ENCODE peak calls at places on chromosomes 2 and 18, in ten cellular contexts. One of them, this sample, is unnamed.

GRCh38 chr18:8705941-8706544 is 687 bp downstream of the MTCL1 start:
- DNase-seq in CD8-positive, alpha-beta T cell: peak; percentile 54
- DNase-seq in effector memory CD4-positive, alpha-beta T cell: no peak
- DNase-seq in heart left ventricle: no peak
- DNase-seq in AG10803: no peak
- DNase-seq in stomach: no peak
- DNase-seq in transverse colon: no peak
- DNase-seq in body of pancreas: no peak
- DNase-seq in IMR-90: no peak
- DNase-seq in GM12865: no peak
- DNase-seq in this sample: no peak

GRCh38 chr2:96895709-96896651 is 26.1 kb upstream of the SEMA4C start:
- DNase-seq in body of pancreas: no peak
- DNase-seq in IMR-90: no peak
- DNase-seq in effector memory CD4-positive, alpha-beta T cell: no peak
- DNase-seq in stomach: no peak
- DNase-seq in GM12865: no peak
- DNase-seq in AG10803: no peak
- DNase-seq in transverse colon: no peak
- DNase-seq in CD8-positive, alpha-beta T cell: peak; percentile 60
- DNase-seq in heart left ventricle: no peak
- DNase-seq in this sample: no peak

GRCh38 chr2:106108351-106108750 is 85.8 kb downstream of the UXS1 start:
- DNase-seq in effector memory CD4-positive, alpha-beta T cell: no peak
- DNase-seq in transverse colon: no peak
- DNase-seq in GM12865: no peak
- DNase-seq in IMR-90: peak; percentile 49
- DNase-seq in heart left ventricle: no peak
- DNase-seq in stomach: no peak
- DNase-seq in AG10803: peak; percentile 45
- DNase-seq in body of pancreas: no peak
- DNase-seq in CD8-positive, alpha-beta T cell: no peak
- DNase-seq in this sample: no peak

GRCh38 chr2:53088062-53088461 is 679.5 kb upstream of the CHAC2 start:
- DNase-seq in CD8-positive, alpha-beta T cell: no peak
- DNase-seq in stomach: no peak
- DNase-seq in heart left ventricle: no peak
- DNase-seq in IMR-90: no peak
- DNase-seq in transverse colon: no peak
- DNase-seq in AG10803: no peak
- DNase-seq in effector memory CD4-positive, alpha-beta T cell: no peak
- DNase-seq in body of pancreas: no peak
- DNase-seq in GM12865: no peak
- DNase-seq in this sample: no peak

GRCh38 chr18:67608909-67609308 is 92.4 kb upstream of the DSEL start:
- DNase-seq in body of pancreas: no peak
- DNase-seq in stomach: no peak
- DNase-seq in CD8-positive, alpha-beta T cell: no peak
- DNase-seq in heart left ventricle: no peak
- DNase-seq in AG10803: peak; percentile 59
- DNase-seq in effector memory CD4-positive, alpha-beta T cell: no peak
- DNase-seq in GM12865: no peak
- DNase-seq in transverse colon: no peak
- DNase-seq in IMR-90: peak; percentile 75
- DNase-seq in this sample: no peak

GRCh38 chr2:194304191-194304590 is 1352.8 kb upstream of the SLC39A10 start:
- DNase-seq in body of pancreas: no peak
- DNase-seq in AG10803: no peak
- DNase-seq in heart left ventricle: no peak
- DNase-seq in effector memory CD4-positive, alpha-beta T cell: no peak
- DNase-seq in GM12865: no peak
- DNase-seq in CD8-positive, alpha-beta T cell: no peak
- DNase-seq in stomach: no peak
- DNase-seq in transverse colon: no peak
- DNase-seq in IMR-90: no peak
- DNase-seq in this sample: no peak

GRCh38 chr18:45122510-45122909 is 441.8 kb downstream of the SETBP1 start:
- DNase-seq in transverse colon: no peak
- DNase-seq in stomach: no peak
- DNase-seq in GM12865: no peak
- DNase-seq in body of pancreas: no peak
- DNase-seq in IMR-90: no peak
- DNase-seq in heart left ventricle: no peak
- DNase-seq in AG10803: peak; percentile 36
- DNase-seq in effector memory CD4-positive, alpha-beta T cell: no peak
- DNase-seq in CD8-positive, alpha-beta T cell: no peak
- DNase-seq in this sample: no peak

GRCh38 chr18:78688249-78688648 is 291.4 kb upstream of the SALL3 start:
- DNase-seq in stomach: no peak
- DNase-seq in AG10803: no peak
- DNase-seq in transverse colon: no peak
- DNase-seq in body of pancreas: no peak
- DNase-seq in effector memory CD4-positive, alpha-beta T cell: no peak
- DNase-seq in IMR-90: no peak
- DNase-seq in heart left ventricle: no peak
- DNase-seq in GM12865: no peak
- DNase-seq in CD8-positive, alpha-beta T cell: no peak
- DNase-seq in this sample: no peak

GRCh38 chr18:48410095-48410920 is 1.1 kb upstream of the ZBTB7C start:
- DNase-seq in CD8-positive, alpha-beta T cell: peak; percentile 51
- DNase-seq in IMR-90: peak; percentile 72
- DNase-seq in transverse colon: peak; percentile 91
- DNase-seq in stomach: peak; percentile 94
- DNase-seq in AG10803: peak; percentile 72
- DNase-seq in GM12865: peak; percentile 76
- DNase-seq in body of pancreas: peak; percentile 89
- DNase-seq in heart left ventricle: peak; percentile 94
- DNase-seq in effector memory CD4-positive, alpha-beta T cell: peak; percentile 7
- DNase-seq in this sample: peak; percentile 95

GRCh38 chr18:7758764-7759163 is 191.6 kb downstream of the PTPRM start:
- DNase-seq in heart left ventricle: no peak
- DNase-seq in GM12865: no peak
- DNase-seq in AG10803: no peak
- DNase-seq in effector memory CD4-positive, alpha-beta T cell: no peak
- DNase-seq in IMR-90: no peak
- DNase-seq in body of pancreas: no peak
- DNase-seq in transverse colon: no peak
- DNase-seq in CD8-positive, alpha-beta T cell: no peak
- DNase-seq in stomach: no peak
- DNase-seq in this sample: no peak

DNA sequence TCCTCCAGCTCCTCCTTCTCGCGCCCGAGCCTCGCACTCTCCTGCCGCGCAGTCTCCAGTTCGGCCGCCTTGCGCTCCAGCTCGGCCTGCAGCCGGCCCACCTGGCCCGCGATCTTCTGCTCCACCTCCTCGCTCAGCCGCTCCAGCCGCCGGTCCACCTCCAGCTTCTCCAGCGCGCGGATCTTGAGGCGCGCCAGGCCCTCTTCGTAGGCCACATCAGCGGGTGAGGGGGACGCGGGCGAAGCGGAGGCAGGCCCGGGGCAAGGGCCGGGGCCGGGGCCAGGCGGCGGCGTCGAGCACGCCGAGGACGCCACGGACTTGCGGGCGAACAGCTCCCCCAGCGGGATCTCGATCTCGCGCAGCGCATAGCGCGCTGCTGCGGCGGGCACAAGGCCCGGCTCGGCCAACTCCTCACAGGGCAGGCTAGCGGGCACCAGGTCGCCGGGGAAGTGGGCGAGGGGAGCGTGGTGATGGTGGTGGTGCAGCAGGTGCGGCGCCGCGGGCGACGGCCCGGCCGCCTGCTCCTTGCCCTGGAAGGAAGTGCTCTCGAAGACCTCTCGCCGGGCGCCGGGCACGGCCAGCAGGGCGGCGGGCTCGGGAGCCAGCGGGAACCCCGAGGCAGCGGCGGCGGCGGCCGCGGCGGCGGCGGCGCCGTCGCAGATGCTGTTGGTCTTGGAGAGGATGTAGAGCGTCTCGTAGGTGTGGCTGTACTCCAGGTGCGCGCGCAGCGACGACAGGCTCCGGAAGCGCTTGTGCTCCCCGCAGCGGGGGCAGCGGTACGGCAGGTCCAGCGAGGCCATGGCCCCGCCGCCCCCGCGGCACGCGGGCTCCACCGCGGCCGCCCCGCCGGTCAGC is 15.2 kb downstream of the FBXO41 start:
- DNase-seq in body of pancreas: peak; percentile 81
- DNase-seq in heart left ventricle: no peak
- DNase-seq in IMR-90: peak; percentile 11
- DNase-seq in CD8-positive, alpha-beta T cell: peak; percentile 88
- DNase-seq in stomach: peak; percentile 69
- DNase-seq in transverse colon: peak; percentile 81
- DNase-seq in GM12865: peak; percentile 89
- DNase-seq in effector memory CD4-positive, alpha-beta T cell: peak; percentile 67
- DNase-seq in AG10803: no peak
- DNase-seq in this sample: no peak
- H3K4me3 ChIP-seq in body of pancreas: no peak overlapping the region
- H3K4me3 ChIP-seq in heart left ventricle: peak overlapping the region; percentile 42
- H3K4me3 ChIP-seq in IMR-90: no peak overlapping the region
- H3K4me3 ChIP-seq in CD8-positive, alpha-beta T cell: peak overlapping the region; percentile 52
- H3K4me3 ChIP-seq in stomach: peak overlapping the region; percentile 31
- H3K4me3 ChIP-seq in transverse colon: peak overlapping the region; percentile 49
- H3K4me3 ChIP-seq in GM12865: peak overlapping the region; percentile 32
- H3K4me3 ChIP-seq in effector memory CD4-positive, alpha-beta T cell: peak overlapping the region; percentile 43
- H3K4me3 ChIP-seq in AG10803: no peak overlapping the region
- H3K4me3 ChIP-seq in this sample: peak overlapping the region; percentile 39

GRCh38 chr2:85757860-85758259 is 4.1 kb downstream of the ATOH8 start:
- DNase-seq in GM12865: no peak
- DNase-seq in heart left ventricle: no peak
- DNase-seq in AG10803: no peak
- DNase-seq in IMR-90: no peak
- DNase-seq in effector memory CD4-positive, alpha-beta T cell: no peak
- DNase-seq in stomach: no peak
- DNase-seq in transverse colon: no peak
- DNase-seq in CD8-positive, alpha-beta T cell: no peak
- DNase-seq in body of pancreas: no peak
- DNase-seq in this sample: no peak

GRCh38 chr2:85760371-85760770 is 6.6 kb downstream of the ATOH8 start:
- DNase-seq in body of pancreas: no peak
- DNase-seq in transverse colon: no peak
- DNase-seq in CD8-positive, alpha-beta T cell: no peak
- DNase-seq in effector memory CD4-positive, alpha-beta T cell: no peak
- DNase-seq in heart left ventricle: no peak
- DNase-seq in stomach: no peak
- DNase-seq in GM12865: no peak
- DNase-seq in AG10803: peak; percentile 78
- DNase-seq in IMR-90: peak; percentile 70
- DNase-seq in this sample: no peak

GRCh38 chr2:85756822-85757435 is 3.1 kb downstream of the ATOH8 start:
- DNase-seq in CD8-positive, alpha-beta T cell: no peak
- DNase-seq in stomach: peak; percentile 66
- DNase-seq in AG10803: no peak
- DNase-seq in transverse colon: peak; percentile 38
- DNase-seq in GM12865: no peak
- DNase-seq in effector memory CD4-positive, alpha-beta T cell: no peak
- DNase-seq in body of pancreas: peak; percentile 49
- DNase-seq in heart left ventricle: no peak
- DNase-seq in IMR-90: no peak
- DNase-seq in this sample: no peak

GRCh38 chr2:85759257-85759613 is 5.4 kb downstream of the ATOH8 start:
- DNase-seq in CD8-positive, alpha-beta T cell: no peak
- DNase-seq in transverse colon: no peak
- DNase-seq in AG10803: no peak
- DNase-seq in GM12865: no peak
- DNase-seq in effector memory CD4-positive, alpha-beta T cell: no peak
- DNase-seq in body of pancreas: no peak
- DNase-seq in stomach: no peak
- DNase-seq in IMR-90: no peak
- DNase-seq in heart left ventricle: no peak
- DNase-seq in this sample: no peak

DNA sequence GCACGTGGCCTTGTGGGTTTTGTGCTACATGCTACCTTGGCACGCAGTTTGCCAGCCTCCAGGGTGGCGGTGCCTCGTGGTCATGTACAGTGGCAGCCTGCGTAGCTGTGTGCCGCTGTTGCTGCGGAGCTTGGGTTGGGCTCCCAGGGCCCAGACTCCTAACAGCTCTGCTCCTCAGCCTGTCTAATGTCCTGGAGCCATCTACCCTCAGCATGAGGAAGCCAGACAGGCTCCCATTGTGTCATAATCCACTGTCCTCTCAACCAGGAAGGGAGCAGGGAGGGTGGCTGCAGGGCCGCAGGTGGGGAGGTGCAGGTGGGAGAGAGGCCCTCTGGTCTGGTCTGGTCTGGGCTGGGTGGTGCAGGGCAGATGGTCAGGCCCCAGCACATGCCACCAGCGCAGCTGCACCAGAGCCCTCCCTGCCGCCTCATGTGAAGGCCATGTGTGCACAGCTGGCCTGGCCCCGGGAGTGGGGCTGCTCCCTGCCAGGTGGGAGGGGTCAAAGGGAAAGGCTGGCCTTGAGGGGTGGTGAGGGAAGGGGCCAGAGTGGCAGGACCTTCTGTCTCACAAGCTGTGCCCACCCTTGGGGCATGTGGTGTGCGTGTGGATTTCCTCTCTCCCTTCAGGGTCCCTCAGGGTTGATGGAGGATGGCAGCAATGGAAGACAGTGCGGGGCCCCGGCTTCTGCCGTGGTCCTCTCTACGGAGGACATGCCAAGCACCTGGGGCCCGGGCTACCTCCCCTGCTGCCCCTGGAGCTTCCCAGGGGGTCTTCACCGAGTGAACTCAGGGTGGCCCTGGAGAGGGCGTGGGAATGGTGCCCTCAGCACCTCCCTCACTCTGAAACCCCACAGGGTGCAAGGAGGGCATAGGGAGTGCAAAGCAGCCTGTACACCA is 4.8 kb downstream of the ATOH8 start:
- DNase-seq in body of pancreas: peak; percentile 69
- DNase-seq in stomach: peak; percentile 42
- DNase-seq in heart left ventricle: no peak
- DNase-seq in transverse colon: no peak
- DNase-seq in IMR-90: no peak
- DNase-seq in CD8-positive, alpha-beta T cell: no peak
- DNase-seq in effector memory CD4-positive, alpha-beta T cell: no peak
- DNase-seq in GM12865: no peak
- DNase-seq in AG10803: no peak
- DNase-seq in this sample: no peak
- H3K4me3 ChIP-seq in body of pancreas: no peak overlapping the region
- H3K4me3 ChIP-seq in stomach: no peak overlapping the region
- H3K4me3 ChIP-seq in heart left ventricle: no peak overlapping the region
- H3K4me3 ChIP-seq in transverse colon: no peak overlapping the region
- H3K4me3 ChIP-seq in IMR-90: no peak overlapping the region
- H3K4me3 ChIP-seq in CD8-positive, alpha-beta T cell: no peak overlapping the region
- H3K4me3 ChIP-seq in effector memory CD4-positive, alpha-beta T cell: no peak overlapping the region
- H3K4me3 ChIP-seq in GM12865: no peak overlapping the region
- H3K4me3 ChIP-seq in AG10803: no peak overlapping the region
- H3K4me3 ChIP-seq in this sample: peak overlapping the region; percentile 87

GRCh38 chr2:148614024-148614331 is 30.6 kb upstream of the EPC2 start:
- DNase-seq in body of pancreas: no peak
- DNase-seq in stomach: no peak
- DNase-seq in effector memory CD4-positive, alpha-beta T cell: no peak
- DNase-seq in IMR-90: no peak
- DNase-seq in AG10803: peak; percentile 11
- DNase-seq in heart left ventricle: no peak
- DNase-seq in GM12865: peak; percentile 4
- DNase-seq in CD8-positive, alpha-beta T cell: no peak
- DNase-seq in transverse colon: no peak
- DNase-seq in this sample: no peak
- H3K4me3 ChIP-seq in body of pancreas: no peak overlapping the region
- H3K4me3 ChIP-seq in stomach: no peak overlapping the region
- H3K4me3 ChIP-seq in effector memory CD4-positive, alpha-beta T cell: no peak overlapping the region
- H3K4me3 ChIP-seq in IMR-90: no peak overlapping the region
- H3K4me3 ChIP-seq in AG10803: no peak overlapping the region
- H3K4me3 ChIP-seq in heart left ventricle: no peak overlapping the region
- H3K4me3 ChIP-seq in GM12865: no peak overlapping the region
- H3K4me3 ChIP-seq in CD8-positive, alpha-beta T cell: no peak overlapping the region
- H3K4me3 ChIP-seq in transverse colon: no peak overlapping the region
- H3K4me3 ChIP-seq in this sample: peak overlapping the region; percentile 8

GRCh38 chr18:13371689-13372404 is 153.3 kb downstream of the LDLRAD4 start:
- DNase-seq in body of pancreas: no peak
- DNase-seq in effector memory CD4-positive, alpha-beta T cell: no peak
- DNase-seq in stomach: no peak
- DNase-seq in transverse colon: peak; percentile 66
- DNase-seq in AG10803: no peak
- DNase-seq in heart left ventricle: no peak
- DNase-seq in GM12865: no peak
- DNase-seq in IMR-90: no peak
- DNase-seq in CD8-positive, alpha-beta T cell: no peak
- DNase-seq in this sample: no peak
- H3K4me3 ChIP-seq in body of pancreas: no peak overlapping the region
- H3K4me3 ChIP-seq in effector memory CD4-positive, alpha-beta T cell: no peak overlapping the region
- H3K4me3 ChIP-seq in stomach: no peak overlapping the region
- H3K4me3 ChIP-seq in transverse colon: no peak overlapping the region
- H3K4me3 ChIP-seq in AG10803: no peak overlapping the region
- H3K4me3 ChIP-seq in heart left ventricle: no peak overlapping the region
- H3K4me3 ChIP-seq in GM12865: no peak overlapping the region
- H3K4me3 ChIP-seq in IMR-90: no peak overlapping the region
- H3K4me3 ChIP-seq in CD8-positive, alpha-beta T cell: no peak overlapping the region
- H3K4me3 ChIP-seq in this sample: no peak overlapping the region